ENCODE peak calls at places on chromosomes 4 and X, in nine cellular contexts. Q, M, U, K, Y, B, O, L and V are unnamed samples.
A peak's percentile ranks its signal among the peaks of the same experiment; 100 is the strongest.

GRCh38 chrX:28120076-28120475 is 138.8 kb upstream of the DCAF8L1 start:
- DNase-seq in M (no peak), Q (no peak), K (no peak), Y (peak; percentile 31), L (no peak), B (no peak), U (no peak), O (no peak), V (no peak)

GRCh38 chr4:1622956-1623355 is 61.2 kb downstream of the FAM53A start:
- DNase-seq in K (no peak), B (no peak), Y (no peak), M (no peak), O (no peak), L (no peak), U (no peak), Q (no peak), V (no peak)

GRCh38 chr4:86927843-86928395 is 6.9 kb upstream of the AFF1 start:
- DNase-seq in Y (no peak), O (no peak), M (no peak), K (peak; percentile 43), U (peak; percentile 89), L (no peak), Q (no peak), B (no peak), V (peak; percentile 21)

GRCh38 chrX:39898147-39898546 is 199.6 kb downstream of the BCOR start:
- DNase-seq in M (no peak), K (no peak), Q (no peak), L (no peak), Y (no peak), U (no peak), B (no peak), O (no peak), V (no peak)

GRCh38 chr4:4362991-4363697 is 23.8 kb upstream of the NSG1 start:
- DNase-seq in K (no peak), Q (no peak), B (no peak), Y (no peak), M (no peak), L (no peak), U (no peak), O (no peak), V (no peak)

GRCh38 chr4:30719363-30720020 is 677 bp upstream of the PCDH7 start:
- DNase-seq in B (no peak), Y (no peak), O (peak; percentile 52), U (peak; percentile 86), Q (peak; percentile 83), M (peak; percentile 79), K (peak; percentile 80), L (peak; percentile 65), V (peak; percentile 40)

GRCh38 chr4:180434131-180434895 is 1808.9 kb upstream of the TENM3 start:
- DNase-seq in U (no peak), B (no peak), M (no peak), K (no peak), Q (no peak), O (no peak), L (no peak), Y (no peak), V (no peak)

GRCh38 chr4:40058121-40058520 is 1.5 kb downstream of the N4BP2 start:
- DNase-seq in U (no peak), O (no peak), Q (peak; percentile 11), L (peak; percentile 36), K (no peak), Y (no peak), M (no peak), B (no peak), V (no peak)

GRCh38 chr4:35730414-35730813 is 513.9 kb downstream of the ARAP2 start:
- DNase-seq in O (no peak), Y (no peak), M (no peak), B (no peak), L (no peak), U (no peak), Q (no peak), K (no peak), V (no peak)

GRCh38 chrX:39582091-39582490 is 515.7 kb downstream of the BCOR start:
- DNase-seq in U (no peak), L (no peak), B (peak; percentile 58), M (no peak), Y (peak; percentile 7), O (peak; percentile 39), K (no peak), Q (no peak), V (no peak)

GRCh38 chrX:111868726-111869638 is 7.0 kb upstream of the TRPC5OS start:
- DNase-seq in K (peak; percentile 1), B (no peak), Y (no peak), O (no peak), L (no peak), U (no peak), Q (no peak), M (no peak), V (no peak)

GRCh38 chr4:137514401-137515116 is 17.7 kb downstream of the PCDH18 start:
- DNase-seq in B (no peak), O (no peak), Q (no peak), L (no peak), K (no peak), U (no peak), M (no peak), Y (no peak), V (no peak)

GRCh38 chr4:153555730-153556440 is 89.7 kb downstream of the TMEM131L start:
- DNase-seq in U (peak; percentile 86), Y (no peak), L (no peak), M (no peak), O (peak; percentile 60), B (no peak), K (peak; percentile 90), Q (no peak), V (peak; percentile 51)

GRCh38 chr4:152485726-152486276 is 50.1 kb downstream of the FBXW7 start:
- DNase-seq in O (no peak), L (no peak), U (no peak), Q (no peak), B (no peak), Y (no peak), M (no peak), K (no peak), V (no peak)

GRCh38 chr4:38759077-38759789 is 23.6 kb downstream of the TLR10 start:
- DNase-seq in Q (peak; percentile 74), U (peak; percentile 81), L (peak; percentile 58), O (peak; percentile 52), K (peak; percentile 64), B (peak; percentile 51), M (no peak), Y (no peak), V (peak; percentile 68)

DNA sequence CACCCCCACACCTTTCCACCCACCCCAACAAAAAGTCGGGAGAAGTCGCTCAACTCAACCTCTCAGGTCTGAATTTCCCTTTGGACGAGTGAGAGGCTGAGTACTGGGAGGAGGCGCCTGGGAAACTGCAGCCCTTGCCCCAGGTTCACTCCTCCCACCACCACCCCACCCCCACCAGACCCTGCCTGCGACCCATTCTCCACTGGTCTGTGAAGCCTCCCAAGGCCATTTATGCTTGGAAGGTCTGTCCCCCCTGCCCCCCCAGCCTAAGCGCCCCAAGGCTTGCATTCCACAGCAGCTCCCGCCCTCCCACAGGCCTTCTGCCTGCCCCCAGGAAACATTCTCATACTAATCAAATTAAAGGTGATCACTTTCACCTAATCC is 27.2 kb downstream of the ELF4 start:
- DNase-seq in K (no peak), U (no peak), Y (no peak), M (no peak), O (no peak), Q (peak; percentile 34), L (no peak), B (no peak), V (no peak)
- H3K4me1 ChIP-seq in K (peaks cover 42% of the 10 kb centered on the region), U (no peaks in the 10 kb centered on the region), Y (no peaks in the 10 kb centered on the region), M (peaks cover 51% of the 10 kb centered on the region), O (peaks cover 4% of the 10 kb centered on the region), Q (peaks cover 3% of the 10 kb centered on the region), L (peaks cover 17% of the 10 kb centered on the region), B (no peaks in the 10 kb centered on the region), V (peaks cover 4% of the 10 kb centered on the region)

GRCh38 chrX:110421499-110422455 is 63.1 kb downstream of the RTL9 start:
- DNase-seq in M (no peak), K (no peak), L (no peak), Y (no peak), B (peak; percentile 54), Q (no peak), O (peak; percentile 80), U (no peak), V (no peak)
- TF ChIP-seq CTCF in M (no peak), K (no peak), L (no peak), Y (no peak), B (no peak), Q (no peak), O (no peak), U (no peak), V (no peak)

DNA sequence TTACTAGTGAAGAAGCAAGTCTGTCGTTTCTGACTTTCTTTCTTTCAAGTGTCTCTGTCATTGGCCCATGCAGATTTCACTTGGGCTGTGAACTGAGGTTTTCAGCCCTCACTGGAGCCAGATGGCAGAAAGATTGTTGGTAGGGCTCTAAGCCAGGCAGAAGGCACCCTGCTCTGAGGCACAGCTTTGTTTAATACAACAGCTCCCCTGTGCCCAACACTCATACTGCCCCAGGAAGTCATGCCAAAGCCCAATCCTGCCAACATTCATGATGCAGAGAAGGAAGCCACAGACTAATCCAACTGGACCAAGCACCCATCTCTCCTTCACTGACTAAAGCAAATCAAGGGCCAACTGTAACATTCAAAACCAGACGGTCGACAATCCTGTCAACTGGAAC is 117.1 kb upstream of the FRG1 start:
- DNase-seq in O (no peak), U (no peak), M (no peak), Y (no peak), L (no peak), Q (no peak), K (no peak), B (peak; percentile 74), V (no peak)
- TF ChIP-seq POLR2AphosphoS5 in O (no peak), U (no peak), M (no peak), Y (no peak), L (no peak), Q (no peak), K (no peak), B (no peak), V (no peak)

DNA sequence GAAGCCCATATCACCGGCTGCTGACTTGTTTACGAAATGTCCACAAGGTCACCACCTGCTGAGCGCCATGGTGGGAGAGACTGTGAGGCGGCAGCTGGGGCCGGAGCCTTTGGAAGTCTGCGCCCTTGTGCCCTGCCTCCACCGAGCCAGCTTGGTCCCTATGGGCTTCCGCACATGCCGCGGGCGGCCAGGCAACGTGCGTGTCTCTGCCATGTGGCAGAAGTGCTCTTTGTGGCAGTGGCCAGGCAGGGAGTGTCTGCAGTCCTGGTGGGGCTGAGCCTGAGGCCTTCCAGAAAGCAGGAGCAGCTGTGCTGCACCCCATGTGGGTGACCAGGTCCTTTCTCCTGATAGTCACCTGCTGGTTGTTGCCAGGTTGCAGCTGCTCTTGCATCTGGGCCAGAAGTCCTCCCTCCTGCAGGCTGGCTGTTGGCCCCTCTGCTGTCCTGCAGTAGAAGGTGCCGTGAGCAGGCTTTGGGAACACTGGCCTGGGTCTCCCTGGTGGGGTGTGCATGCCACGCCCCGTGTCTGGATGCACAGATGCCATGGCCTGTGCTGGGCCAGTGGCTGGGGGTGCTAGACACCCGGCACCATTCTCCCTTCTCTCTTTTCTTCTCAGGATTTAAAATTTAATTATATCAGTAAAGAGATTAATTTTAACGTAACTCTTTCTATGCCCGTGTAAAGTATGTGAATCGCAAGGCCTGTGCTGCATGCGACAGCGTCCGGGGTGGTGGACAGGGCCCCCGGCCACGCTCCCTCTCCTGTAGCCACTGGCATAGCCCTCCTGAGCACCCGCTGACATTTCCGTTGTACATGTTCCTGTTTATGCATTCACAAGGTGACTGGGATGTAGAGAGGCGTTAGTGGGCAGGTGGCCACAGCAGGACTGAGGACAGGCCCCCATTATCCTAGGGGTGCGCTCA is 8.7 kb upstream of the MSANTD1 start:
- DNase-seq in Q (no peak), L (no peak), Y (no peak), M (no peak), K (no peak), O (no peak), U (no peak), B (no peak), V (no peak)
- H3K4me1 ChIP-seq in Q (peaks cover 12% of the 10 kb centered on the region), L (peaks cover 23% of the 10 kb centered on the region), Y (no peaks in the 10 kb centered on the region), M (no peaks in the 10 kb centered on the region), K (no peaks in the 10 kb centered on the region), O (peaks cover 6% of the 10 kb centered on the region), U (peaks cover 19% of the 10 kb centered on the region), B (no peaks in the 10 kb centered on the region), V (peaks cover 14% of the 10 kb centered on the region)